ENCODE peak calls at places on chromosomes 7 and 10, in four cellular contexts. One of them, this sample, is unnamed.

GRCh38 chr7:78221961-78222751 is 423.6 kb downstream of the PHTF2 start:
- DNase-seq in astrocyte of the spinal cord: no peak
- DNase-seq in astrocyte of the cerebellum: no peak
- DNase-seq in fibroblast of the aortic adventitia: peak; percentile 49
- DNase-seq in this sample: peak; percentile 94

GRCh38 chr10:29636178-29636577 is 1.4 kb upstream of the SVIL start:
- DNase-seq in fibroblast of the aortic adventitia: peak; percentile 74
- DNase-seq in astrocyte of the spinal cord: peak; percentile 90
- DNase-seq in astrocyte of the cerebellum: no peak
- DNase-seq in this sample: peak; percentile 57

GRCh38 chr10:91319336-91319735 is 90.8 kb upstream of the HECTD2 start:
- DNase-seq in astrocyte of the cerebellum: no peak
- DNase-seq in fibroblast of the aortic adventitia: no peak
- DNase-seq in astrocyte of the spinal cord: no peak
- DNase-seq in this sample: no peak

GRCh38 chr7:80334185-80334584 is 177.7 kb downstream of the GNAT3 start:
- DNase-seq in astrocyte of the spinal cord: no peak
- DNase-seq in fibroblast of the aortic adventitia: no peak
- DNase-seq in astrocyte of the cerebellum: no peak
- DNase-seq in this sample: no peak

GRCh38 chr10:74888947-74889661 is 62.7 kb downstream of the KAT6B start:
- DNase-seq in astrocyte of the cerebellum: no peak
- DNase-seq in fibroblast of the aortic adventitia: peak; percentile 20
- DNase-seq in astrocyte of the spinal cord: no peak
- DNase-seq in this sample: no peak

GRCh38 chr7:141641876-141642275 is 60.1 kb downstream of the DENND11 start:
- DNase-seq in astrocyte of the cerebellum: no peak
- DNase-seq in fibroblast of the aortic adventitia: no peak
- DNase-seq in astrocyte of the spinal cord: no peak
- DNase-seq in this sample: no peak

GRCh38 chr7:132065193-132065972 is 509.0 kb upstream of the PODXL start:
- DNase-seq in fibroblast of the aortic adventitia: peak; percentile 96
- DNase-seq in astrocyte of the cerebellum: peak; percentile 89
- DNase-seq in astrocyte of the spinal cord: peak; percentile 98
- DNase-seq in this sample: peak; percentile 97

GRCh38 chr7:75808106-75808505 is 5.5 kb downstream of the CCL24 start:
- DNase-seq in astrocyte of the cerebellum: no peak
- DNase-seq in astrocyte of the spinal cord: no peak
- DNase-seq in fibroblast of the aortic adventitia: no peak
- DNase-seq in this sample: no peak

GRCh38 chr7:32892521-32893224 is 1.1 kb upstream of the KBTBD2 start:
- DNase-seq in astrocyte of the spinal cord: peak; percentile 56
- DNase-seq in astrocyte of the cerebellum: no peak
- DNase-seq in fibroblast of the aortic adventitia: peak; percentile 73
- DNase-seq in this sample: peak; percentile 37

GRCh38 chr10:23359692-23360380 is 15.2 kb upstream of the C10orf67 start:
- DNase-seq in astrocyte of the spinal cord: no peak
- DNase-seq in fibroblast of the aortic adventitia: no peak
- DNase-seq in astrocyte of the cerebellum: no peak
- DNase-seq in this sample: no peak

GRCh38 chr10:13099666-13100348 is at the start of gene OPTN:
- DNase-seq in astrocyte of the spinal cord: peak; percentile 89
- DNase-seq in astrocyte of the cerebellum: peak; percentile 48
- DNase-seq in fibroblast of the aortic adventitia: peak; percentile 85
- DNase-seq in this sample: peak; percentile 73

GRCh38 chr10:123614888-123615287 is 51.3 kb upstream of the GPR26 start:
- DNase-seq in astrocyte of the cerebellum: peak; percentile 20
- DNase-seq in fibroblast of the aortic adventitia: peak; percentile 63
- DNase-seq in astrocyte of the spinal cord: peak; percentile 17
- DNase-seq in this sample: peak; percentile 38

GRCh38 chr10:20995123-20995978 is 98.2 kb upstream of the NEBL start:
- DNase-seq in fibroblast of the aortic adventitia: no peak
- DNase-seq in astrocyte of the spinal cord: peak; percentile 42
- DNase-seq in astrocyte of the cerebellum: no peak
- DNase-seq in this sample: no peak

GRCh38 chr10:132698761-132699391 is 87.1 kb downstream of the NKX6-2 start:
- DNase-seq in astrocyte of the cerebellum: no peak
- DNase-seq in astrocyte of the spinal cord: no peak
- DNase-seq in fibroblast of the aortic adventitia: no peak
- DNase-seq in this sample: no peak

GRCh38 chr10:88848499-88848898 is 3.1 kb downstream of the ANKRD22 start:
- DNase-seq in astrocyte of the cerebellum: peak; percentile 45
- DNase-seq in fibroblast of the aortic adventitia: peak; percentile 78
- DNase-seq in astrocyte of the spinal cord: peak; percentile 77
- DNase-seq in this sample: peak; percentile 67

GRCh38 chr7:22361795-22362194 is 4.8 kb upstream of the RAPGEF5 start:
- DNase-seq in astrocyte of the spinal cord: no peak
- DNase-seq in astrocyte of the cerebellum: peak; percentile 4
- DNase-seq in fibroblast of the aortic adventitia: no peak
- DNase-seq in this sample: no peak

GRCh38 chr7:40483630-40484029 is 348.8 kb downstream of the SUGCT start:
- DNase-seq in fibroblast of the aortic adventitia: no peak
- DNase-seq in astrocyte of the cerebellum: no peak
- DNase-seq in astrocyte of the spinal cord: no peak
- DNase-seq in this sample: no peak

GRCh38 chr10:44648691-44649090 is 262.4 kb upstream of the TMEM72 start:
- DNase-seq in astrocyte of the spinal cord: no peak
- DNase-seq in fibroblast of the aortic adventitia: no peak
- DNase-seq in astrocyte of the cerebellum: no peak
- DNase-seq in this sample: peak; percentile 5

GRCh38 chr7:99011341-99011705 is 132.6 kb downstream of the SMURF1 start:
- DNase-seq in astrocyte of the cerebellum: no peak
- DNase-seq in astrocyte of the spinal cord: no peak
- DNase-seq in fibroblast of the aortic adventitia: no peak
- DNase-seq in this sample: no peak

GRCh38 chr10:52437205-52437646 is 123.1 kb downstream of the DKK1 start:
- DNase-seq in fibroblast of the aortic adventitia: no peak
- DNase-seq in astrocyte of the cerebellum: no peak
- DNase-seq in astrocyte of the spinal cord: no peak
- DNase-seq in this sample: peak; percentile 15

GRCh38 chr10:51768886-51769285 is 69.5 kb upstream of the CSTF2T start:
- DNase-seq in astrocyte of the spinal cord: no peak
- DNase-seq in fibroblast of the aortic adventitia: no peak
- DNase-seq in astrocyte of the cerebellum: no peak
- DNase-seq in this sample: no peak

GRCh38 chr7:106421181-106421762 is 136.5 kb upstream of the NAMPT start:
- DNase-seq in astrocyte of the cerebellum: peak; percentile 92
- DNase-seq in fibroblast of the aortic adventitia: peak; percentile 100
- DNase-seq in astrocyte of the spinal cord: peak; percentile 94
- DNase-seq in this sample: peak; percentile 91

GRCh38 chr7:24378871-24379608 is 95.0 kb downstream of the NPY start:
- DNase-seq in fibroblast of the aortic adventitia: peak; percentile 23
- DNase-seq in astrocyte of the spinal cord: peak; percentile 68
- DNase-seq in astrocyte of the cerebellum: peak; percentile 74
- DNase-seq in this sample: peak; percentile 22

GRCh38 chr7:3888096-3888495 is 587.0 kb downstream of the SDK1 start:
- DNase-seq in astrocyte of the cerebellum: peak; percentile 16
- DNase-seq in fibroblast of the aortic adventitia: no peak
- DNase-seq in astrocyte of the spinal cord: no peak
- DNase-seq in this sample: no peak

GRCh38 chr10:6204341-6205191 is 1.8 kb downstream of the PFKFB3 start:
- DNase-seq in fibroblast of the aortic adventitia: peak; percentile 86
- DNase-seq in astrocyte of the cerebellum: peak; percentile 67
- DNase-seq in astrocyte of the spinal cord: peak; percentile 86
- DNase-seq in this sample: peak; percentile 79

GRCh38 chr7:128019330-128019729 is 11.9 kb downstream of the LRRC4 start:
- DNase-seq in astrocyte of the spinal cord: no peak
- DNase-seq in astrocyte of the cerebellum: no peak
- DNase-seq in fibroblast of the aortic adventitia: no peak
- DNase-seq in this sample: no peak

GRCh38 chr10:113960617-113961260 is 82.9 kb upstream of the ADRB1 start:
- DNase-seq in fibroblast of the aortic adventitia: no peak
- DNase-seq in astrocyte of the spinal cord: no peak
- DNase-seq in astrocyte of the cerebellum: no peak
- DNase-seq in this sample: no peak

GRCh38 chr7:42722726-42723125 is 189.1 kb downstream of the C7orf25 start:
- DNase-seq in astrocyte of the spinal cord: no peak
- DNase-seq in astrocyte of the cerebellum: no peak
- DNase-seq in fibroblast of the aortic adventitia: no peak
- DNase-seq in this sample: no peak

GRCh38 chr10:5685764-5686240 is 1.2 kb downstream of the TASOR2 start:
- DNase-seq in astrocyte of the spinal cord: peak; percentile 23
- DNase-seq in astrocyte of the cerebellum: no peak
- DNase-seq in fibroblast of the aortic adventitia: no peak
- DNase-seq in this sample: peak; percentile 27

GRCh38 chr10:19985745-19986144 is 169.5 kb downstream of the PLXDC2 start:
- DNase-seq in astrocyte of the spinal cord: no peak
- DNase-seq in fibroblast of the aortic adventitia: no peak
- DNase-seq in astrocyte of the cerebellum: no peak
- DNase-seq in this sample: no peak

GRCh38 chr7:102890292-102890970 is 22.4 kb upstream of the LRRC17 start:
- DNase-seq in astrocyte of the spinal cord: peak; percentile 97
- DNase-seq in fibroblast of the aortic adventitia: peak; percentile 90
- DNase-seq in astrocyte of the cerebellum: peak; percentile 96
- DNase-seq in this sample: peak; percentile 31

GRCh38 chr10:61063035-61063434 is 119.0 kb upstream of the RHOBTB1 start:
- DNase-seq in fibroblast of the aortic adventitia: peak; percentile 47
- DNase-seq in astrocyte of the spinal cord: peak; percentile 37
- DNase-seq in astrocyte of the cerebellum: peak; percentile 61
- DNase-seq in this sample: peak; percentile 62

GRCh38 chr10:72729528-72729927 is 37.6 kb downstream of the MCU start:
- DNase-seq in astrocyte of the spinal cord: no peak
- DNase-seq in fibroblast of the aortic adventitia: peak; percentile 53
- DNase-seq in astrocyte of the cerebellum: no peak
- DNase-seq in this sample: peak; percentile 37

GRCh38 chr10:12181065-12181775 is 14.5 kb downstream of the NUDT5 start:
- DNase-seq in fibroblast of the aortic adventitia: no peak
- DNase-seq in astrocyte of the spinal cord: peak; percentile 45
- DNase-seq in astrocyte of the cerebellum: peak; percentile 19
- DNase-seq in this sample: no peak

GRCh38 chr7:29563590-29564454 is at the start of gene PRR15:
- DNase-seq in astrocyte of the spinal cord: peak; percentile 24
- DNase-seq in fibroblast of the aortic adventitia: peak; percentile 39
- DNase-seq in astrocyte of the cerebellum: no peak
- DNase-seq in this sample: no peak

DNA sequence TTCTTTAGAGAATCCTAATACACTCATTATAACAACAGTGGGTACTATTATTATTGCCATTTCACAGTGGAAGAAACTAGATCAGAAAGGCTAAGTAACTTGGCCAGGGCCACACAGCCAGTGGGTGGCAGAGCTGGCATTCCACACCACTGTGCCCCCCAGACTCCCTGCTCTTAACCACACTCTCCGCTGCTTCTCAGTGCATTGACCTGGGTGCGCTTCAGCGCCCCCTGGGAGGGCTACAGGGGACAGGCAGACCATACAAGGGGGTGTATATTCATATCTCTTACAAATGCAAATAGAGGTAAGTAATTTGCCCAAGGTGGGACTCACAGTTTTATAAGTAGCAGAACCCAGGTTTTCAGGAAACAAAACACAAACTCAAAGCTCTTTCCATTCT is 77.0 kb upstream of the NMT2 start:
- DNase-seq in fibroblast of the aortic adventitia: peak; percentile 12
- DNase-seq in astrocyte of the cerebellum: no peak
- DNase-seq in astrocyte of the spinal cord: no peak
- DNase-seq in this sample: no peak
- TF ChIP-seq CTCF in fibroblast of the aortic adventitia: peak; percentile 39
- TF ChIP-seq CTCF in astrocyte of the cerebellum: peak; percentile 50
- TF ChIP-seq CTCF in astrocyte of the spinal cord: peak; percentile 39
- TF ChIP-seq CTCF in this sample: no peak

DNA sequence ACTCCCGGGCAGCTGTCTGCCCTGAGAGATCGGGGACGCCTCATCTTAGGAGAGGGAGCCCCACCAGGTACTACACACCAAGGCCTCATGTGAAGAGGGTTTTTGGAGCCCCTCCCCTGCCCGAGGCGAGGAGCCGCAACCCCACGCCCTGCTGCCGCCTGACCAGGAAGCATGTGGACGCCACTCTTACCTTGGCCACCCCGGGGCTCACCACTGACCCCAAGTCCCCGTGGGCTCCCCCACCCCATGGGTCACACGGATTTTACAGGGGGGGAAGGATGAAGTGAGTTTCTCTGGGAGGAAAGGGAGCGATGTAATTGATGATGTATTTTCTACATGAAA is 17.6 kb downstream of the CYP2W1 start:
- DNase-seq in astrocyte of the cerebellum: no peak
- DNase-seq in astrocyte of the spinal cord: no peak
- DNase-seq in fibroblast of the aortic adventitia: no peak
- DNase-seq in this sample: no peak
- H3K4me3 ChIP-seq in astrocyte of the cerebellum: no peak overlapping the region
- H3K4me3 ChIP-seq in astrocyte of the spinal cord: no peak overlapping the region
- H3K4me3 ChIP-seq in fibroblast of the aortic adventitia: no peak overlapping the region
- H3K4me3 ChIP-seq in this sample: no peak overlapping the region

DNA sequence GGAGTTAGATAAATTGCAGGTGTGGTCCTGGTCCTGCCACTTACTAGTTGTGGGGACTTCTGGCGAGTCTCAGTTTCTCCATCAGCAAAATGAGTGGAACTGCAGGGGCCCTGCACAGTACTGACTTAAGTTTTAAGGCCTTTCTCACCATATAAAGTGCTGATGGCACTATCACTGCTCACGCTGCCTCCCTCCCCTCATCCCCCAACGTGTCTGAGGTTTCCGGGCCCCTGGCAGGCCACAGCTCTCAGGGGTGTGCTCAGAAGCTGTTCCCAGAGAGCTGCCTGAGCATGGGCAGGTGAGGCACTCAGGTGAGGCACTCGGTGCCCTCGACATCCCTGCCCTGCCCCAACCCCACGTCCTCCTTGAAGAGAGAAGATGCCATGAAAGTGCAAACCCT is 74.2 kb downstream of the VOPP1 start:
- DNase-seq in astrocyte of the cerebellum: no peak
- DNase-seq in astrocyte of the spinal cord: no peak
- DNase-seq in fibroblast of the aortic adventitia: no peak
- DNase-seq in this sample: no peak
- TF ChIP-seq CTCF in astrocyte of the cerebellum: no peak
- TF ChIP-seq CTCF in astrocyte of the spinal cord: no peak
- TF ChIP-seq CTCF in fibroblast of the aortic adventitia: no peak
- TF ChIP-seq CTCF in this sample: no peak

GRCh38 chr7:35649711-35650110 is 45.2 kb downstream of the HERPUD2 start:
- DNase-seq in astrocyte of the cerebellum: no peak
- DNase-seq in astrocyte of the spinal cord: no peak
- DNase-seq in fibroblast of the aortic adventitia: no peak
- DNase-seq in this sample: no peak

GRCh38 chr7:35647171-35647574 is 47.8 kb downstream of the HERPUD2 start:
- DNase-seq in astrocyte of the cerebellum: no peak
- DNase-seq in fibroblast of the aortic adventitia: no peak
- DNase-seq in astrocyte of the spinal cord: no peak
- DNase-seq in this sample: no peak

GRCh38 chr7:35648367-35648766 is 46.6 kb downstream of the HERPUD2 start:
- DNase-seq in astrocyte of the spinal cord: no peak
- DNase-seq in fibroblast of the aortic adventitia: no peak
- DNase-seq in astrocyte of the cerebellum: no peak
- DNase-seq in this sample: no peak

GRCh38 chr7:35646289-35647033 is 48.5 kb downstream of the HERPUD2 start:
- DNase-seq in fibroblast of the aortic adventitia: no peak
- DNase-seq in astrocyte of the spinal cord: no peak
- DNase-seq in astrocyte of the cerebellum: no peak
- DNase-seq in this sample: no peak

DNA sequence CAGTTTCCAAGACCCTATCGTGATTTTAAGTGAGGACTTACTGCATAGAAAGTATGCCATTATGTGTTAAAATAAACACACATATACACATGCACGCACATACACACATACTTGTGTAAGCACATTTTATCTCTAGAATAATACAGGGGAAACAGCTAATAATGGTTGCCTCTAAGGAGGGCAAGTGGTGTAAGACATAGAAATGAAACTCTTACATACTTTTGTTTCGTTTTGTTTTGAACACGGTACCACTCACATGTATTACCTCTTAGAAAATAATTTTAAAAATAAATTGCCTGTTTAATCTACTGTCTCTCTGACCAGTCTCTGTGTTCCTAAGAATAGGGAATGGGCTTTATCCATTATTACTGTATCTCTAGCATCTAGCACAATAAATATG is 49.2 kb downstream of the HERPUD2 start:
- DNase-seq in fibroblast of the aortic adventitia: no peak
- DNase-seq in astrocyte of the cerebellum: no peak
- DNase-seq in astrocyte of the spinal cord: no peak
- DNase-seq in this sample: no peak
- H3K4me3 ChIP-seq in fibroblast of the aortic adventitia: no peak overlapping the region
- H3K4me3 ChIP-seq in astrocyte of the cerebellum: no peak overlapping the region
- H3K4me3 ChIP-seq in astrocyte of the spinal cord: no peak overlapping the region
- H3K4me3 ChIP-seq in this sample: no peak overlapping the region